ENCODE peak calls at places on chromosomes 3 and 15, in five cellular contexts. N, S, Y, X and A are unnamed samples.

GRCh38 chr3:46378426-46378942 is 7.7 kb downstream of the CCR5 start:
- DNase-seq in N (peak), S (peak), Y (peak), X (no peak), A (peak)

GRCh38 chr3:149274220-149274619 is 52.6 kb upstream of the CP start:
- DNase-seq in N (no peak), S (no peak), Y (no peak), X (no peak), A (no peak)

GRCh38 chr3:100033184-100033583 is 81.1 kb downstream of the FILIP1L start:
- DNase-seq in N (no peak), S (no peak), Y (no peak), X (no peak), A (no peak)

GRCh38 chr3:178558637-178559036 is 22.4 kb downstream of the KCNMB2 start:
- DNase-seq in N (no peak), S (no peak), Y (no peak), X (no peak), A (no peak)

GRCh38 chr3:139477710-139478640 is 1.7 kb upstream of the RBP2 start:
- DNase-seq in N (no peak), S (no peak), Y (no peak), X (no peak), A (no peak)

GRCh38 chr15:69807752-69808151 is 290.0 kb downstream of the TLE3 start:
- DNase-seq in N (no peak), S (no peak), Y (peak), X (no peak), A (no peak)

GRCh38 chr15:75713338-75713895 is 769 bp upstream of the CSPG4 start:
- DNase-seq in N (no peak), S (no peak), Y (no peak), X (no peak), A (no peak)

GRCh38 chr3:31959951-31960792 is 20.9 kb downstream of the OSBPL10 start:
- DNase-seq in N (no peak), S (no peak), Y (no peak), X (no peak), A (no peak)

GRCh38 chr15:38714309-38715072 is 149.9 kb upstream of the RASGRP1 start:
- DNase-seq in N (no peak), S (no peak), Y (no peak), X (peak), A (no peak)

GRCh38 chr3:127371846-127372245 is 84.0 kb upstream of the PRR20G start:
- DNase-seq in N (no peak), S (no peak), Y (no peak), X (no peak), A (no peak)

GRCh38 chr15:91940466-91941381 is 87.2 kb downstream of the SLCO3A1 start:
- DNase-seq in N (no peak), S (no peak), Y (peak), X (no peak), A (no peak)

GRCh38 chr15:100029868-100030479 is 296.7 kb upstream of the LYSMD4 start:
- DNase-seq in N (no peak), S (no peak), Y (no peak), X (no peak), A (no peak)

GRCh38 chr3:76040946-76041345 is 255.6 kb upstream of the ZNF717 start:
- DNase-seq in N (no peak), S (no peak), Y (no peak), X (peak), A (no peak)

GRCh38 chr15:48800811-48801460 is 9.9 kb downstream of the CEP152 start:
- DNase-seq in N (no peak), S (no peak), Y (no peak), X (no peak), A (peak)

GRCh38 chr15:94269954-94270353 is 38.6 kb downstream of the MCTP2 start:
- DNase-seq in N (no peak), S (no peak), Y (no peak), X (no peak), A (no peak)